ENCODE peak calls at places on chromosomes 16 and 17, in nine cellular contexts. G is CD4-positive, alpha-beta T cell; I is heart right ventricle; X is testis; V is adipocyte; O is PC-3; L is esophagus squamous epithelium; S is A549; Y is stomach. F is an unnamed sample. For H3K9me3, the result is how much of the 10 kb centered on the place peaks cover.

GRCh38 chr17:81687770-81688541 is 4.1 kb downstream of the HGS start:
- DNase-seq in G (no peak), I (no peak), X (no peak), V (no peak), O (no peak), L (no peak), S (no peak), Y (no peak), F (no peak)

GRCh38 chr17:78884876-78885667 is 17.9 kb downstream of the CEP295NL start:
- DNase-seq in G (no peak), I (no peak), X (no peak), V (no peak), O (no peak), L (no peak), S (no peak), Y (no peak), F (no peak)

GRCh38 chr17:50539762-50540440 is 7.1 kb upstream of the SPATA20 start:
- DNase-seq in G (no peak), I (no peak), X (no peak), V (no peak), O (no peak), L (no peak), S (peak), Y (peak), F (peak)

GRCh38 chr17:2027528-2028233 is 2.3 kb upstream of the DPH1 start:
- DNase-seq in G (no peak), I (no peak), X (no peak), V (no peak), O (no peak), L (no peak), S (no peak), Y (no peak), F (no peak)

GRCh38 chr17:32769846-32770245 is 107.1 kb downstream of the MYO1D start:
- DNase-seq in G (no peak), I (no peak), X (no peak), V (no peak), O (peak), L (no peak), S (peak), Y (no peak), F (no peak)

GRCh38 chr16:12628526-12628925 is 175.2 kb downstream of the CPPED1 start:
- DNase-seq in G (no peak), I (no peak), X (no peak), V (peak), O (no peak), L (no peak), S (no peak), Y (no peak), F (no peak)

GRCh38 chr17:59858167-59858790 is 34.5 kb downstream of the TUBD1 start:
- DNase-seq in G (no peak), I (no peak), X (no peak), V (peak), O (no peak), L (no peak), S (no peak), Y (peak), F (no peak)

GRCh38 chr17:48016112-48016511 is 21.5 kb downstream of the COPZ2 start:
- DNase-seq in G (no peak), I (no peak), X (no peak), V (no peak), O (peak), L (no peak), S (peak), Y (no peak), F (no peak)

GRCh38 chr16:9159839-9160550 is 68.6 kb downstream of the HAPSTR1 start:
- DNase-seq in G (no peak), I (peak), X (peak), V (peak), O (peak), L (no peak), S (peak), Y (peak), F (peak)

GRCh38 chr16:83019963-83020362 is 393.2 kb downstream of the CDH13 start:
- DNase-seq in G (no peak), I (no peak), X (no peak), V (no peak), O (no peak), L (no peak), S (no peak), Y (no peak), F (no peak)

GRCh38 chr16:22684282-22685161 is 129.4 kb upstream of the HS3ST2 start:
- DNase-seq in G (no peak), I (no peak), X (no peak), V (peak), O (peak), L (no peak), S (no peak), Y (no peak), F (no peak)

GRCh38 chr17:78903101-78903779 is at the start of gene CEP295NL:
- DNase-seq in G (no peak), I (no peak), X (peak), V (no peak), O (no peak), L (no peak), S (peak), Y (no peak), F (peak)

GRCh38 chr17:42179911-42180410 is 981 bp downstream of the KCNH4 start:
- DNase-seq in G (no peak), I (peak), X (peak), V (peak), O (no peak), L (no peak), S (peak), Y (peak), F (peak)

GRCh38 chr17:34067009-34067408 is 188.1 kb upstream of the CCL2 start:
- DNase-seq in G (no peak), I (no peak), X (no peak), V (no peak), O (no peak), L (no peak), S (no peak), Y (no peak), F (no peak)

GRCh38 chr17:48472485-48473281 is 42.7 kb upstream of the SKAP1 start:
- DNase-seq in G (no peak), I (no peak), X (no peak), V (no peak), O (peak), L (no peak), S (peak), Y (no peak), F (no peak)

GRCh38 chr16:28845173-28846079 is 722 bp downstream of the TUFM start:
- DNase-seq in G (no peak), I (no peak), X (peak), V (peak), O (peak), L (no peak), S (peak), Y (peak), F (peak)

GRCh38 chr17:17947966-17948365 is 24.2 kb downstream of the TOM1L2 start:
- DNase-seq in G (no peak), I (no peak), X (no peak), V (peak), O (peak), L (no peak), S (no peak), Y (no peak), F (no peak)

GRCh38 chr17:9095390-9095789 is 74.1 kb downstream of the NTN1 start:
- DNase-seq in G (no peak), I (no peak), X (no peak), V (peak), O (no peak), L (no peak), S (no peak), Y (no peak), F (no peak)

GRCh38 chr17:73349138-73349537 is 37.3 kb upstream of the CDC42EP4 start:
- DNase-seq in G (no peak), I (no peak), X (peak), V (no peak), O (no peak), L (no peak), S (no peak), Y (no peak), F (no peak)

GRCh38 chr17:45823598-45823997 is 21.1 kb upstream of the SPPL2C start:
- DNase-seq in G (peak), I (no peak), X (no peak), V (no peak), O (no peak), L (no peak), S (no peak), Y (no peak), F (no peak)

GRCh38 chr16:16048904-16049582 is 99.6 kb downstream of the ABCC1 start:
- DNase-seq in G (no peak), I (peak), X (peak), V (no peak), O (no peak), L (no peak), S (peak), Y (no peak), F (no peak)

GRCh38 chr16:16051132-16051531 is 101.7 kb downstream of the ABCC1 start:
- DNase-seq in G (no peak), I (no peak), X (no peak), V (no peak), O (no peak), L (no peak), S (no peak), Y (no peak), F (no peak)

GRCh38 chr16:16047761-16048160 is 98.3 kb downstream of the ABCC1 start:
- DNase-seq in G (no peak), I (no peak), X (no peak), V (no peak), O (no peak), L (no peak), S (no peak), Y (no peak), F (no peak)

GRCh38 chr16:16052916-16053315 is 103.5 kb downstream of the ABCC1 start:
- DNase-seq in G (no peak), I (no peak), X (no peak), V (no peak), O (no peak), L (no peak), S (no peak), Y (no peak), F (no peak)

GRCh38 chr16:16050106-16050505 is 100.7 kb downstream of the ABCC1 start:
- DNase-seq in G (no peak), I (no peak), X (no peak), V (no peak), O (no peak), L (no peak), S (no peak), Y (no peak), F (no peak)
- H3K9me3 ChIP-seq in G (under half), I (under half), X (under half), V (under half), O (under half), L (under half), S (under half), Y (under half), F (under half)

DNA sequence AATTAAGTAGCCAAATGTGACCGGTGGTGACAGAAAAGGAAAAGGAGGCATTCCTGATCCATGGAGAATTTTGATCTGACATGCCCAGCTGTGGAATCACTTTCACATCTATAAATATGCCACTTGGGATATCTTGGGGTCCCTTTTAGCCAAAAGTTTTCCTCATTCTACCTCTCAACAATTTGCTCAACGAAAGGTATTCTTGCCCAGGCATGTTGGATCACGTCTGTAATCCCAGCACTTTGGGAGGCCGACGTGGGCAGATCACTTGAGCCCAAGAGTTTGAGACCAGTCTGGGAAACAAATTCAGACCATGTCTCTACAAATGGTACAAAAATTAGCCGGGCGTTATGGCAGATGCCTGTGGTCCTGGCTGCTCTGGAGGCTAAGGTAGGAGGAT is 24.3 kb downstream of the LITAF start:
- DNase-seq in G (no peak), I (no peak), X (no peak), V (no peak), O (no peak), L (no peak), S (no peak), Y (no peak), F (no peak)
- H3K9me3 ChIP-seq in G (under half), I (under half), X (under half), V (under half), O (under half), L (under half), S (under half), Y (under half), F (under half)

DNA sequence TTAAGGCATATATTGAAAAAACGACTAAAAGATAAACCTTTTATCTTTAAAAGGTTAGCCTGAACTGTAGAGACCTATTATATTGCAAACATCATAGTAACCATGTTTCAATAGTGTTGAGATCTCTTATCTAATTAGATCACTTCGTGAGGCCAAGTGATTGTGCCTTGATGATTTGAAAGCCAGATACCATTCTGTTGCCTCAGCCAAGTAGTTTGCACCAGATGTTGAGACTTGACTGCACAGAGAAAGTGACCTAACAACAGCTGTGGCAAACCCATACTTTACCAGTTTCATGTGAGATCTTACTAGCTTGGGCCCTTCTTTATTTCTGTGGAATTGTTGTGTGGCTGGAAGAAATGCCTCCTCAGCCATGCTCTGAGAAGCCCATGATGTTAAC is 717.3 kb downstream of the KCNJ2 start:
- DNase-seq in G (no peak), I (no peak), X (no peak), V (no peak), O (no peak), L (no peak), S (no peak), Y (no peak), F (no peak)
- H3K9me3 ChIP-seq in G (under half), I (under half), X (under half), V (under half), O (under half), L (under half), S (under half), Y (under half), F (under half)

GRCh38 chr16:3311496-3311895 is 6.2 kb downstream of the ZNF75A start:
- DNase-seq in G (no peak), I (no peak), X (no peak), V (no peak), O (no peak), L (no peak), S (no peak), Y (no peak), F (no peak)
- H3K9me3 ChIP-seq in G (half or more), I (half or more), X (under half), V (half or more), O (under half), L (half or more), S (half or more), Y (under half), F (under half)

F was measured in Caco-2.